ENCODE peak calls at places on chromosomes 2 and 18, in four cellular contexts. A is skeletal muscle cell, I is fibroblast of pulmonary artery, X is HAP-1. V is an unnamed sample.

GRCh38 chr18:55672574-55673361 is 84.8 kb upstream of the TCF4 start:
- DNase-seq in I (no peak), X (no peak), A (no peak), V (no peak)

GRCh38 chr2:7023542-7023941 is 106.3 kb downstream of the RNF144A start:
- DNase-seq in I (peak), A (no peak), X (no peak), V (no peak)

GRCh38 chr2:125516496-125517109 is 1139.4 kb upstream of the GYPC start:
- DNase-seq in I (peak), A (no peak), X (peak), V (peak)

GRCh38 chr2:184472481-184472880 is 125.8 kb upstream of the ZNF804A start:
- DNase-seq in X (no peak), A (no peak), I (no peak), V (no peak)

GRCh38 chr2:170771049-170771937 is 1.1 kb downstream of the ERICH2 start:
- DNase-seq in A (peak), X (no peak), I (peak), V (no peak)

GRCh38 chr2:129877795-129878775 is 101.4 kb upstream of the RAB6C start:
- DNase-seq in X (no peak), I (peak), A (peak), V (no peak)

GRCh38 chr2:39304200-39304599 is 60.4 kb upstream of the CDKL4 start:
- DNase-seq in X (no peak), A (no peak), I (peak), V (no peak)

GRCh38 chr18:1017227-1017626 is 112.6 kb downstream of the ADCYAP1 start:
- DNase-seq in X (no peak), A (no peak), I (no peak), V (no peak)

GRCh38 chr2:227497158-227497557 is 25.2 kb downstream of the AGFG1 start:
- DNase-seq in A (no peak), I (no peak), X (no peak), V (no peak)

GRCh38 chr18:13464432-13465125 is 246.0 kb downstream of the LDLRAD4 start:
- DNase-seq in A (no peak), X (no peak), I (peak), V (no peak)

GRCh38 chr18:3097082-3097481 is 84.1 kb upstream of the LPIN2 start:
- DNase-seq in I (no peak), X (no peak), A (no peak), V (no peak)

GRCh38 chr2:191950132-191950885 is 103.4 kb upstream of the CAVIN2 start:
- DNase-seq in A (no peak), X (no peak), I (peak), V (no peak)

GRCh38 chr18:47215554-47216138 is 35.8 kb downstream of the SKOR2 start:
- DNase-seq in I (peak), A (peak), X (peak), V (peak)

GRCh38 chr18:8367217-8367988 is 241.8 kb upstream of the RAB12 start:
- DNase-seq in I (peak), A (no peak), X (peak), V (peak)

GRCh38 chr2:149562304-149562703 is 25.3 kb downstream of the MMADHC start:
- DNase-seq in X (no peak), A (no peak), I (peak), V (no peak)

GRCh38 chr2:65464604-65465003 is 32.2 kb upstream of the SPRED2 start:
- DNase-seq in X (no peak), A (no peak), I (no peak), V (no peak)

GRCh38 chr2:233084488-233084887 is 24.3 kb downstream of the INPP5D start:
- DNase-seq in I (peak), X (no peak), A (no peak), V (no peak)

GRCh38 chr2:74048843-74049519 is 64.3 kb downstream of the TET3 start:
- DNase-seq in A (no peak), I (no peak), X (no peak), V (no peak)

GRCh38 chr2:55019547-55020258 is 30.5 kb downstream of the RTN4 start:
- DNase-seq in A (no peak), X (no peak), I (peak), V (no peak)

GRCh38 chr2:133591164-133591563 is 22.9 kb upstream of the NCKAP5 start:
- DNase-seq in A (no peak), I (peak), X (no peak), V (no peak)

DNA sequence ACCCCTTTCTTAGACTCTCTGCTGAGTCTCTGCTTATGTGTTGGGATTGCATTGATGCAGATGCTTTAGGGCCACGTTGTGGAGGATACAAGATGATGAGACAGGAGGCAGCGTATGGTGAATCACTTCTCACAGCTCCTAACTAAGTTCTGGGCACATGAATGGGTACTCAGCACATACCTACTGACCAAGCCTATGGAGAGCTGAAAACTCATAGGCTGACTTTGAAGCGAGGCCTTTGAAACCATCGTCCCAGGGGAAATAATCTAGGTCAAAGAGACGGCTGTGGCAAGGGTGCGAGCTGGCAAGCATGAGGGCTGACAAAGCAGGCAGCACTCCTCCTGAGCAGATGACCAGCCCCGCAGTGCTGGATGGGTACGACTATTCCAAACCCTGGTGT is 180.2 kb upstream of the TNP1 start:
- DNase-seq in A (no peak), I (no peak), X (no peak), V (no peak)
- H3K4me3 ChIP-seq in A (no peak), I (no peak), X (no peak), V (no peak)

DNA sequence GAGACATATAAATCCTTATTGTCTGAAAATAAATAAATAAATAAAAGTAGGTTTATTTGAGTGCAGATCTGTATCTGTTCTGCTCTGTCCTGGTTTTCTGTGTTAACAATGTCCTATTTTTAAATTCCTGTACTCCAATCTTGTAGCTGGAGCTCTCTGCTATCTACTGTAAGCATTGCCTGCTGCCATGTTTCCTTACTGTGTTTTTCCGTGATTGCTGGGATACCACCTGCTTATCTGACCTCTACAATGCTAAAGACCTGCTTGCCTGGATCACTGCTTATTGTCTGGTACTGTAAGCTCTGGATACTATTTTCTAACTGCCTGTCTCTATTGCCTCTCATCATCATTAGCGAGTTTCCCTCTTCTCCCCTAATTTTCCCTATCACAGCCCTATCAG is 11.6 kb downstream of the PTPN4 start:
- DNase-seq in A (no peak), I (no peak), X (no peak), V (no peak)
- H3K4me3 ChIP-seq in A (no peak), I (no peak), X (no peak), V (no peak)

DNA sequence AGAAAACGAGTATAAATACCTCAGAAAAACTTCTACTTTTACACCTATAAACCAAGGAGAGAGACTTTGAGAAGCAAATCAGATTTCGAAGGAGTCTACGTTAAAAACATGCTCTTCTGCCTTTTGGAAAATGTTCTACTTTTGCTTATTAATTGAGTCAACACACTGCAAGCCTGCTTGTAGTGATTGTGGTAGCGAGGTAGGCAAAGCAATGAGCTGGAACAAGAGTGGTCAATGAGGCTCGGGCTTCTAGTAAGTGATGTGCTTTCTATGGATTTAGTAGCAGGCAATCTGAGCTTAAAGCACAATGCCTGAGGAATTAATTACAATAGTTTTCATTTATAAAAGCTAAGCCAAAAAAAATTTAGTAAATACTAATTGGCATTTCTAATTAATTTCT is 103.4 kb upstream of the TFCP2L1 start:
- DNase-seq in A (no peak), X (no peak), I (no peak), V (no peak)
- H3K4me3 ChIP-seq in A (no peak), X (no peak), I (no peak), V (no peak)

GRCh38 chr2:64101141-64101591 is 43.1 kb downstream of the PELI1 start:
- DNase-seq in A (no peak), I (peak), X (no peak), V (no peak)
- H3K4me3 ChIP-seq in A (no peak), I (no peak), X (no peak), V (no peak)

GRCh38 chr2:26608557-26608956 is 32.6 kb downstream of the CIB4 start:
- DNase-seq in A (no peak), X (no peak), I (no peak), V (no peak)

GRCh38 chr2:26610504-26611335 is 30.4 kb downstream of the CIB4 start:
- DNase-seq in X (no peak), I (no peak), A (no peak), V (no peak)

GRCh38 chr2:26609839-26610277 is 31.3 kb downstream of the CIB4 start:
- DNase-seq in I (no peak), X (no peak), A (no peak), V (no peak)

GRCh38 chr2:26607698-26608097 is 33.5 kb downstream of the CIB4 start:
- DNase-seq in I (no peak), A (no peak), X (no peak), V (no peak)

GRCh38 chr2:26609133-26609532 is 32.0 kb downstream of the CIB4 start:
- DNase-seq in A (no peak), X (no peak), I (no peak), V (no peak)
- H3K4me3 ChIP-seq in A (no peak), X (no peak), I (no peak), V (no peak)

GRCh38 chr18:57975805-57976204 is 68.2 kb upstream of the NEDD4L start:
- DNase-seq in X (no peak), I (no peak), A (no peak), V (no peak)
- H3K4me3 ChIP-seq in X (no peak), I (no peak), A (no peak), V (no peak)

GRCh38 chr2:200746301-200746700 is 65.4 kb upstream of the BZW1 start:
- DNase-seq in I (no peak), A (no peak), X (no peak), V (no peak)

GRCh38 chr2:200750323-200750910 is 61.3 kb upstream of the BZW1 start:
- DNase-seq in X (no peak), I (no peak), A (no peak), V (no peak)

GRCh38 chr2:200749631-200750322 is 61.9 kb upstream of the BZW1 start:
- DNase-seq in I (no peak), A (no peak), X (no peak), V (no peak)

GRCh38 chr2:200747668-200748618 is 63.8 kb upstream of the BZW1 start:
- DNase-seq in A (peak), I (peak), X (no peak), V (no peak)

GRCh38 chr2:200748779-200749178 is 62.9 kb upstream of the BZW1 start:
- DNase-seq in X (no peak), I (no peak), A (no peak), V (no peak)
- H3K4me3 ChIP-seq in X (no peak), I (no peak), A (no peak), V (no peak)